ENCODE peak calls at places on chromosome 17, in five cellular contexts. R, J, D, V and K are unnamed samples.

GRCh38 chr17:77555741-77556291 is 402.7 kb upstream of the TNRC6C start:
- DNase-seq in D (no peak), J (no peak), R (no peak), V (no peak), K (no peak)

GRCh38 chr17:50618941-50619340 is 15.7 kb upstream of the ABCC3 start:
- DNase-seq in J (no peak), D (no peak), R (no peak), V (no peak), K (no peak)

GRCh38 chr17:74334393-74335039 is 8.5 kb downstream of the KIF19 start:
- DNase-seq in J (no peak), V (no peak), D (no peak), R (no peak), K (no peak)

GRCh38 chr17:19238167-19238505 is 970 bp downstream of the EPN2 start:
- DNase-seq in D (no peak), J (no peak), R (peak), V (peak), K (peak)

GRCh38 chr17:44203731-44204452 is 4.2 kb upstream of the ATXN7L3 start:
- DNase-seq in V (peak), D (no peak), R (no peak), J (no peak), K (no peak)

GRCh38 chr17:67194134-67194533 is 50.9 kb downstream of the HELZ start:
- DNase-seq in R (no peak), V (no peak), D (no peak), J (no peak), K (no peak)

GRCh38 chr17:8872705-8873426 is 5.4 kb upstream of the PIK3R6 start:
- DNase-seq in V (no peak), J (no peak), D (no peak), R (no peak), K (no peak)

GRCh38 chr17:81432873-81433451 is 37.7 kb downstream of the BAHCC1 start:
- DNase-seq in J (no peak), V (no peak), D (no peak), R (no peak), K (no peak)

GRCh38 chr17:70086468-70086867 is 11.4 kb downstream of the KCNJ16 start:
- DNase-seq in V (no peak), R (no peak), D (no peak), J (no peak), K (no peak)

GRCh38 chr17:3298260-3298659 is at the start of gene OR3A1:
- DNase-seq in J (no peak), R (no peak), V (no peak), D (no peak), K (no peak)

GRCh38 chr17:11240841-11241610 is at the start of gene SHISA6:
- DNase-seq in R (no peak), J (no peak), V (peak), D (no peak), K (no peak)

GRCh38 chr17:74519951-74520553 is 11.2 kb downstream of the CD300LB start:
- DNase-seq in D (no peak), V (peak), J (no peak), R (peak), K (no peak)

GRCh38 chr17:75558666-75559530 is 28.7 kb upstream of the MYO15B start:
- DNase-seq in J (no peak), V (no peak), R (no peak), D (no peak), K (no peak)

GRCh38 chr17:17921192-17922082 is 50.8 kb downstream of the TOM1L2 start:
- DNase-seq in R (peak), D (no peak), J (peak), V (no peak), K (no peak)

GRCh38 chr17:64418506-64419339 is 28.1 kb upstream of the PECAM1 start:
- DNase-seq in D (no peak), V (peak), R (no peak), J (peak), K (no peak)

GRCh38 chr17:68507581-68507980 is 4.6 kb upstream of the PRKAR1A start:
- DNase-seq in V (no peak), R (no peak), J (no peak), D (no peak), K (no peak)

GRCh38 chr17:56350592-56350991 is 197.3 kb downstream of the ANKFN1 start:
- DNase-seq in V (no peak), J (no peak), D (no peak), R (no peak), K (no peak)

GRCh38 chr17:12613566-12613965 is 52.1 kb upstream of the MYOCD start:
- DNase-seq in R (no peak), J (no peak), V (no peak), D (no peak), K (no peak)

GRCh38 chr17:34371405-34371804 is 8.4 kb upstream of the CCL1 start:
- DNase-seq in J (no peak), R (no peak), D (no peak), V (no peak), K (no peak)

GRCh38 chr17:12104831-12105230 is 84.2 kb downstream of the MAP2K4 start:
- DNase-seq in V (no peak), D (no peak), R (no peak), J (no peak), K (no peak)

GRCh38 chr17:66507103-66507923 is 204.9 kb downstream of the PRKCA start:
- DNase-seq in J (no peak), V (peak), R (peak), D (no peak), K (peak)

GRCh38 chr17:75504347-75505151 is 10.8 kb downstream of the CASKIN2 start:
- DNase-seq in R (no peak), J (no peak), V (peak), D (peak), K (no peak)

GRCh38 chr17:4931974-4932373 is at the start of gene GP1BA:
- DNase-seq in R (no peak), J (no peak), D (no peak), V (no peak), K (no peak)

GRCh38 chr17:29613856-29614255 is 8.9 kb downstream of the CORO6 start:
- DNase-seq in D (no peak), J (no peak), V (no peak), R (peak), K (peak)

GRCh38 chr17:73976676-73977521 is 226.6 kb upstream of the RPL38 start:
- DNase-seq in J (no peak), D (no peak), V (no peak), R (no peak), K (no peak)

GRCh38 chr17:36001862-36002603 is 680 bp upstream of the CCL15 start:
- DNase-seq in J (no peak), R (no peak), D (no peak), V (no peak), K (no peak)

GRCh38 chr17:72946126-72946525 is 146.4 kb downstream of the SLC39A11 start:
- DNase-seq in R (no peak), D (no peak), V (no peak), J (no peak), K (no peak)

GRCh38 chr17:52227926-52228325 is 69.4 kb upstream of the CA10 start:
- DNase-seq in V (no peak), R (no peak), D (no peak), J (no peak), K (no peak)

GRCh38 chr17:81380117-81380516 is 15.1 kb upstream of the BAHCC1 start:
- DNase-seq in D (no peak), R (no peak), J (no peak), V (no peak), K (no peak)

GRCh38 chr17:33381201-33381600 is 88.1 kb upstream of the ASIC2 start:
- DNase-seq in D (no peak), J (no peak), V (peak), R (no peak), K (no peak)

GRCh38 chr17:2171725-2172446 is 117.0 kb downstream of the HIC1 start:
- DNase-seq in R (peak), V (no peak), D (no peak), J (peak), K (peak)

GRCh38 chr17:50848691-50849090 is 13.3 kb downstream of the WFIKKN2 start:
- DNase-seq in J (no peak), R (no peak), V (no peak), D (no peak), K (no peak)

GRCh38 chr17:59365383-59365981 is 34.0 kb downstream of the YPEL2 start:
- DNase-seq in V (no peak), J (no peak), R (peak), D (no peak), K (no peak)

GRCh38 chr17:63433746-63434591 is 12.1 kb downstream of the CYB561 start:
- DNase-seq in J (peak), D (no peak), V (no peak), R (peak), K (peak)

GRCh38 chr17:50505731-50506130 is 2.5 kb upstream of the MYCBPAP start:
- DNase-seq in D (no peak), V (no peak), J (no peak), R (no peak), K (no peak)